ENCODE peak calls at places on chromosomes 3 and 15, in ten cellular contexts. E, J, V, K, L, P, U, D, G and A are unnamed samples.

GRCh38 chr3:18071833-18072232 is 329.4 kb upstream of the TBC1D5 start:
- DNase-seq in D (no peak), P (no peak), V (no peak), K (no peak), G (no peak), L (no peak), E (no peak), J (peak; percentile 28), U (no peak), A (no peak)

GRCh38 chr3:71498053-71498452 is 85.5 kb downstream of the FOXP1 start:
- DNase-seq in P (peak; percentile 33), K (no peak), J (peak; percentile 74), U (no peak), G (no peak), E (peak; percentile 32), V (no peak), D (no peak), L (no peak), A (no peak)

GRCh38 chr15:77033729-77034619 is 36.9 kb downstream of the TSPAN3 start:
- DNase-seq in J (no peak), E (peak; percentile 10), L (no peak), K (no peak), D (peak; percentile 22), V (no peak), P (no peak), G (no peak), U (no peak), A (no peak)

GRCh38 chr3:12931273-12931905 is 90.0 kb upstream of the RPL32 start:
- DNase-seq in D (no peak), L (no peak), V (no peak), G (peak; percentile 63), U (no peak), K (no peak), E (no peak), P (no peak), J (no peak), A (no peak)

GRCh38 chr3:119237299-119237698 is 3.4 kb downstream of the B4GALT4 start:
- DNase-seq in V (no peak), E (no peak), J (peak; percentile 50), P (no peak), G (no peak), U (peak; percentile 27), D (no peak), K (no peak), L (no peak), A (no peak)

GRCh38 chr15:66123799-66124198 is 129.8 kb downstream of the MEGF11 start:
- DNase-seq in J (no peak), D (peak; percentile 69), P (no peak), G (no peak), L (no peak), E (no peak), V (no peak), K (no peak), U (no peak), A (no peak)

GRCh38 chr3:45793482-45794176 is 2.7 kb downstream of the SLC6A20 start:
- DNase-seq in G (no peak), L (no peak), D (no peak), E (no peak), U (no peak), V (no peak), J (no peak), P (peak; percentile 49), K (no peak), A (no peak)

GRCh38 chr15:39327005-39327725 is 253.7 kb upstream of the THBS1 start:
- DNase-seq in D (no peak), G (no peak), J (no peak), U (no peak), P (no peak), L (no peak), K (no peak), E (no peak), V (no peak), A (no peak)

GRCh38 chr3:42649006-42649405 is 4.5 kb upstream of the ZBTB47 start:
- DNase-seq in K (no peak), G (no peak), U (no peak), D (no peak), P (no peak), E (no peak), V (no peak), J (no peak), L (no peak), A (no peak)

GRCh38 chr3:162139841-162140240 is 643.2 kb downstream of the OTOL1 start:
- DNase-seq in K (no peak), L (no peak), U (no peak), J (no peak), G (no peak), V (no peak), P (no peak), D (no peak), E (no peak), A (no peak)

GRCh38 chr3:38576131-38577088 is 73.1 kb downstream of the SCN5A start:
- DNase-seq in V (no peak), P (no peak), J (no peak), L (no peak), E (peak; percentile 2), G (no peak), K (no peak), U (no peak), D (no peak), A (no peak)

GRCh38 chr3:139473155-139473771 is 3.1 kb downstream of the RBP2 start:
- DNase-seq in V (no peak), D (no peak), K (peak; percentile 43), L (no peak), P (no peak), G (no peak), J (no peak), E (peak; percentile 50), U (peak; percentile 8), A (no peak)

GRCh38 chr3:111051354-111051753 is 20.3 kb upstream of the NECTIN3 start:
- DNase-seq in L (no peak), E (no peak), J (no peak), D (no peak), V (no peak), K (no peak), P (no peak), G (no peak), U (no peak), A (no peak)

GRCh38 chr3:47838503-47838902 is 35.6 kb downstream of the DHX30 start:
- DNase-seq in U (no peak), P (no peak), G (no peak), J (no peak), K (no peak), E (no peak), V (no peak), D (no peak), L (no peak), A (no peak)

GRCh38 chr3:71444028-71444860 is 139.3 kb downstream of the FOXP1 start:
- DNase-seq in V (peak; percentile 85), L (peak; percentile 94), G (peak; percentile 13), K (no peak), D (peak; percentile 73), J (peak; percentile 84), E (no peak), P (no peak), U (peak; percentile 72), A (peak; percentile 96)

GRCh38 chr3:71119171-71119570 is 464.4 kb downstream of the FOXP1 start:
- DNase-seq in G (no peak), K (no peak), D (no peak), L (no peak), V (peak; percentile 43), J (peak; percentile 38), U (peak; percentile 54), E (no peak), P (no peak), A (no peak)

GRCh38 chr3:12138044-12138443 is 20.7 kb downstream of the TIMP4 start:
- DNase-seq in L (peak; percentile 39), D (no peak), V (peak; percentile 14), P (peak; percentile 56), K (peak; percentile 55), U (peak; percentile 53), J (no peak), E (no peak), G (peak; percentile 28), A (peak; percentile 67)

GRCh38 chr15:33587773-33588172 is 277.0 kb downstream of the RYR3 start:
- DNase-seq in K (no peak), E (no peak), D (no peak), P (no peak), G (no peak), V (no peak), L (no peak), J (peak; percentile 89), U (peak; percentile 84), A (no peak)

GRCh38 chr15:69760263-69760855 is 307.7 kb downstream of the RPLP1 start:
- DNase-seq in U (peak; percentile 53), E (no peak), L (no peak), G (no peak), V (no peak), P (no peak), D (no peak), J (no peak), K (no peak), A (peak; percentile 39)

GRCh38 chr3:130515755-130516154 is 1.2 kb upstream of the COL6A6 start:
- DNase-seq in D (no peak), L (no peak), G (no peak), K (no peak), J (no peak), U (peak; percentile 71), E (no peak), V (no peak), P (no peak), A (no peak)
- H3K4me3 ChIP-seq in D (no peak overlapping the region), L (no peak overlapping the region), G (no peak overlapping the region), K (no peak overlapping the region), J (no peak overlapping the region), U (no peak overlapping the region), E (no peak overlapping the region), V (no peak overlapping the region), P (no peak overlapping the region), A (no peak overlapping the region)

GRCh38 chr15:98853593-98854420 is 153.8 kb downstream of the PGPEP1L start:
- DNase-seq in U (peak; percentile 55), V (no peak), P (peak; percentile 47), G (no peak), K (peak; percentile 29), J (no peak), L (no peak), E (peak; percentile 22), D (no peak), A (no peak)
- H4K20me1 ChIP-seq in U (no peaks in the 10 kb centered on the region), V (no peaks in the 10 kb centered on the region), P (peaks cover 95% of the 10 kb centered on the region), G (peaks cover 34% of the 10 kb centered on the region), K (no peaks in the 10 kb centered on the region), J (peaks cover 37% of the 10 kb centered on the region), L (no peaks in the 10 kb centered on the region), E (peaks cover 13% of the 10 kb centered on the region), D (no peaks in the 10 kb centered on the region), A (no peaks in the 10 kb centered on the region)

DNA sequence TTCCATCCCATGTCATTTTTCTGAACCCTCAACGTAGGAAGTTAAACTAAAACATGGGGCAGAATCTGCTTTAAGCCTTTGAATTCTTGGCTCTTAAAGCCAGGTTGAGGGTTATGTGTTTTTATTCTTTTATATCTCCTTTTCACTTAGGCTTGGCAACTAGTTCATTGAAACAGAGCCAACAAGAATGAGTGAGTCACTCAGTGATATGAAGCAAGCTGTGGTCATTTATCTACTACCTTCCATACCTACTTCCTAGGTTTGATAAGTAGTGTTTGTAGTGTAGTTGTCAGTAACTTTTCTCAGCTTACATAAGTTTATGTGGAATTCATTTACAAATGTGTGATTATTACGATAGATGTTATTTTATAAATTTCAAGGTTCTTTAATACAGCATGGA is 67.4 kb downstream of the SNRPN start:
- DNase-seq in D (no peak), V (peak; percentile 55), U (peak; percentile 0), J (peak; percentile 69), K (no peak), P (no peak), E (no peak), L (no peak), G (no peak), A (no peak)
- H3K9me3 ChIP-seq in D (no peaks in the 10 kb centered on the region), V (no peaks in the 10 kb centered on the region), U (no peaks in the 10 kb centered on the region), J (no peaks in the 10 kb centered on the region), K (no peaks in the 10 kb centered on the region), P (peaks cover 9% of the 10 kb centered on the region), E (peaks cover 13% of the 10 kb centered on the region), L (peaks cover 7% of the 10 kb centered on the region), G (no peaks in the 10 kb centered on the region), A (peaks cover 34% of the 10 kb centered on the region)

GRCh38 chr15:57747206-57747605 is 40.7 kb downstream of the POLR2M start:
- DNase-seq in P (no peak), U (no peak), G (peak; percentile 33), J (no peak), K (no peak), V (no peak), D (no peak), E (no peak), L (no peak), A (no peak)
- H3K4me3 ChIP-seq in P (no peak overlapping the region), U (no peak overlapping the region), G (no peak overlapping the region), J (no peak overlapping the region), K (no peak overlapping the region), V (no peak overlapping the region), D (no peak overlapping the region), E (no peak overlapping the region), L (no peak overlapping the region), A (no peak overlapping the region)